ENCODE peak calls at places on chromosomes 5 and 9, in six cellular contexts. One of them, this sample, is unnamed.

GRCh38 chr5:177186645-177187044 is 53.1 kb downstream of the NSD1 start:
- DNase-seq in activated CD4-positive, alpha-beta T cell treated with anti-CD3 and anti-CD28 coated beads, Interleukin-2, amount 50 U/mL, for 4 hours: no peak
- DNase-seq in neural progenitor cell: no peak
- DNase-seq in H1: no peak
- DNase-seq in nephron progenitor cell: no peak
- DNase-seq in non-pigmented ciliary epithelial cell: no peak
- DNase-seq in this sample: no peak

GRCh38 chr5:138946241-138946623 is 71.1 kb upstream of the LRRTM2 start:
- DNase-seq in activated CD4-positive, alpha-beta T cell treated with anti-CD3 and anti-CD28 coated beads, Interleukin-2, amount 50 U/mL, for 4 hours: no peak
- DNase-seq in neural progenitor cell: no peak
- DNase-seq in H1: no peak
- DNase-seq in nephron progenitor cell: peak; percentile 81
- DNase-seq in non-pigmented ciliary epithelial cell: no peak
- DNase-seq in this sample: no peak

GRCh38 chr9:16705121-16705604 is 165.3 kb downstream of the BNC2 start:
- DNase-seq in non-pigmented ciliary epithelial cell: peak; percentile 86
- DNase-seq in H1: peak; percentile 70
- DNase-seq in nephron progenitor cell: peak; percentile 74
- DNase-seq in activated CD4-positive, alpha-beta T cell treated with anti-CD3 and anti-CD28 coated beads, Interleukin-2, amount 50 U/mL, for 4 hours: no peak
- DNase-seq in neural progenitor cell: peak; percentile 63
- DNase-seq in this sample: no peak

GRCh38 chr5:119411935-119412623 is 40.2 kb upstream of the HSD17B4 start:
- DNase-seq in activated CD4-positive, alpha-beta T cell treated with anti-CD3 and anti-CD28 coated beads, Interleukin-2, amount 50 U/mL, for 4 hours: peak; percentile 38
- DNase-seq in neural progenitor cell: peak; percentile 72
- DNase-seq in non-pigmented ciliary epithelial cell: peak; percentile 24
- DNase-seq in H1: no peak
- DNase-seq in nephron progenitor cell: peak; percentile 43
- DNase-seq in this sample: no peak

GRCh38 chr9:69955536-69956355 is 87.9 kb upstream of the MAMDC2 start:
- DNase-seq in nephron progenitor cell: no peak
- DNase-seq in H1: no peak
- DNase-seq in neural progenitor cell: no peak
- DNase-seq in activated CD4-positive, alpha-beta T cell treated with anti-CD3 and anti-CD28 coated beads, Interleukin-2, amount 50 U/mL, for 4 hours: no peak
- DNase-seq in non-pigmented ciliary epithelial cell: no peak
- DNase-seq in this sample: no peak

GRCh38 chr5:89929834-89930233 is 479.7 kb downstream of the CETN3 start:
- DNase-seq in nephron progenitor cell: no peak
- DNase-seq in H1: no peak
- DNase-seq in non-pigmented ciliary epithelial cell: peak; percentile 8
- DNase-seq in activated CD4-positive, alpha-beta T cell treated with anti-CD3 and anti-CD28 coated beads, Interleukin-2, amount 50 U/mL, for 4 hours: no peak
- DNase-seq in neural progenitor cell: no peak
- DNase-seq in this sample: no peak

GRCh38 chr9:3903273-3903672 is 377.5 kb upstream of the RFX3 start:
- DNase-seq in activated CD4-positive, alpha-beta T cell treated with anti-CD3 and anti-CD28 coated beads, Interleukin-2, amount 50 U/mL, for 4 hours: no peak
- DNase-seq in H1: no peak
- DNase-seq in non-pigmented ciliary epithelial cell: no peak
- DNase-seq in neural progenitor cell: no peak
- DNase-seq in nephron progenitor cell: no peak
- DNase-seq in this sample: no peak

GRCh38 chr5:120086081-120086480 is 378.0 kb upstream of the PRR16 start:
- DNase-seq in activated CD4-positive, alpha-beta T cell treated with anti-CD3 and anti-CD28 coated beads, Interleukin-2, amount 50 U/mL, for 4 hours: no peak
- DNase-seq in H1: no peak
- DNase-seq in non-pigmented ciliary epithelial cell: no peak
- DNase-seq in neural progenitor cell: no peak
- DNase-seq in nephron progenitor cell: no peak
- DNase-seq in this sample: no peak

GRCh38 chr5:122163151-122164069 is 34.1 kb downstream of the ZNF474 start:
- DNase-seq in activated CD4-positive, alpha-beta T cell treated with anti-CD3 and anti-CD28 coated beads, Interleukin-2, amount 50 U/mL, for 4 hours: no peak
- DNase-seq in H1: no peak
- DNase-seq in nephron progenitor cell: no peak
- DNase-seq in neural progenitor cell: peak; percentile 16
- DNase-seq in non-pigmented ciliary epithelial cell: no peak
- DNase-seq in this sample: no peak

GRCh38 chr9:89171231-89171630 is 7.4 kb downstream of the SHC3 start:
- DNase-seq in nephron progenitor cell: no peak
- DNase-seq in activated CD4-positive, alpha-beta T cell treated with anti-CD3 and anti-CD28 coated beads, Interleukin-2, amount 50 U/mL, for 4 hours: no peak
- DNase-seq in H1: no peak
- DNase-seq in non-pigmented ciliary epithelial cell: no peak
- DNase-seq in neural progenitor cell: no peak
- DNase-seq in this sample: no peak